ENCODE peak calls at places on chromosomes 13 and 19, in four cellular contexts. Q, E, A and D are unnamed samples.

GRCh38 chr13:114132419-114133121 is at the start of gene RASA3:
- DNase-seq in A (peak; percentile 63), E (peak; percentile 91), Q (peak; percentile 27), D (no peak)

GRCh38 chr13:75770164-75771145 is 134.3 kb downstream of the LMO7 start:
- DNase-seq in E (no peak), Q (no peak), A (no peak), D (no peak)

GRCh38 chr19:47726467-47726866 is 13.2 kb downstream of the EHD2 start:
- DNase-seq in A (no peak), Q (no peak), E (no peak), D (no peak)

GRCh38 chr19:45179063-45179847 is 671 bp downstream of the BLOC1S3 start:
- DNase-seq in A (no peak), Q (peak; percentile 66), E (peak; percentile 76), D (no peak)

GRCh38 chr19:48950830-48951519 is 3.7 kb upstream of the BAX start:
- DNase-seq in E (no peak), A (no peak), Q (no peak), D (no peak)

GRCh38 chr13:80469105-80469840 is 128.3 kb upstream of the SPRY2 start:
- DNase-seq in Q (no peak), A (no peak), E (no peak), D (no peak)

GRCh38 chr19:5585461-5586299 is 17.9 kb upstream of the TINCR start:
- DNase-seq in E (no peak), Q (no peak), A (no peak), D (no peak)

GRCh38 chr19:42284641-42285341 is 15.7 kb downstream of the CIC start:
- DNase-seq in A (no peak), E (no peak), Q (no peak), D (no peak)

GRCh38 chr19:45163156-45163555 is 2.4 kb upstream of the NKPD1 start:
- DNase-seq in A (no peak), E (no peak), Q (no peak), D (no peak)

GRCh38 chr13:33869005-33869404 is 51.1 kb downstream of the RFC3 start:
- DNase-seq in Q (no peak), E (no peak), A (no peak), D (no peak)

GRCh38 chr19:18167975-18168645 is 5.5 kb upstream of the IFI30 start:
- DNase-seq in A (no peak), E (no peak), Q (peak; percentile 56), D (no peak)

GRCh38 chr13:25406377-25406776 is 34.6 kb downstream of the ATP8A2 start:
- DNase-seq in Q (no peak), E (no peak), A (no peak), D (no peak)
- TF ChIP-seq CTCF in Q (no peak), E (no peak), A (no peak), D (no peak)

GRCh38 chr19:39499082-39499642 is 415 bp downstream of the DLL3 start:
- DNase-seq in E (no peak), A (no peak), Q (peak; percentile 47), D (no peak)

GRCh38 chr19:39498262-39499081 is at the start of gene DLL3:
- DNase-seq in A (no peak), E (no peak), Q (no peak), D (no peak)

GRCh38 chr19:39499932-39500331 is 1.2 kb downstream of the DLL3 start:
- DNase-seq in A (no peak), Q (no peak), E (no peak), D (no peak)

GRCh38 chr19:39496063-39496462 is 2.7 kb upstream of the DLL3 start:
- DNase-seq in A (no peak), E (no peak), Q (no peak), D (no peak)

DNA sequence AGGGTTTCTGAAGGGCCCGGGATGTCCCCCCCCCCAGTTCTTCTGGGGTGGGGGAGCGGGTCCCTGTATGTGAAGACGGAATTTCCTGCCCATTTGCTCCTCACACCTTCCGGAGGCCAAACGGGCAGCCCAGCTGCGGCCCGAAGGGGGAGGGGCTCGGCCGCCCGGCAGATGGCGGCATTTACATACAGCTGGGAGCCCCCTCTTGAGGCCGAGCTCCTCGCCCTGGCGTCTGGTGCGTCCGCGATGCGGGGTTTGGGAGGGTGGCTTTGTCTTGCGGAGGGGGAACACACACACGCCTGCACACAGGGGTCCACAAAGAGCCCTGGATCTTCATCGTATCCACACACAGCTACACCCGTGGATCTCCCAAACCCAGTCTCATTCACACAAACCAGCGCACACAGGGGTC is 891 bp upstream of the DLL3 start:
- DNase-seq in A (no peak), E (no peak), Q (peak; percentile 65), D (no peak)
- TF ChIP-seq CTCF in A (peak; percentile 45), E (peak; percentile 17), Q (peak; percentile 41), D (peak; percentile 28)

GRCh38 chr13:110417537-110417908 is 110.4 kb downstream of the COL4A2 start:
- DNase-seq in E (no peak), Q (no peak), A (no peak), D (no peak)

GRCh38 chr13:110416131-110416584 is 109.1 kb downstream of the COL4A2 start:
- DNase-seq in E (no peak), A (no peak), Q (no peak), D (no peak)

GRCh38 chr13:110414283-110414682 is 107.2 kb downstream of the COL4A2 start:
- DNase-seq in Q (no peak), E (no peak), A (no peak), D (no peak)

GRCh38 chr13:110413311-110414040 is 106.4 kb downstream of the COL4A2 start:
- DNase-seq in E (no peak), Q (no peak), A (no peak), D (no peak)

DNA sequence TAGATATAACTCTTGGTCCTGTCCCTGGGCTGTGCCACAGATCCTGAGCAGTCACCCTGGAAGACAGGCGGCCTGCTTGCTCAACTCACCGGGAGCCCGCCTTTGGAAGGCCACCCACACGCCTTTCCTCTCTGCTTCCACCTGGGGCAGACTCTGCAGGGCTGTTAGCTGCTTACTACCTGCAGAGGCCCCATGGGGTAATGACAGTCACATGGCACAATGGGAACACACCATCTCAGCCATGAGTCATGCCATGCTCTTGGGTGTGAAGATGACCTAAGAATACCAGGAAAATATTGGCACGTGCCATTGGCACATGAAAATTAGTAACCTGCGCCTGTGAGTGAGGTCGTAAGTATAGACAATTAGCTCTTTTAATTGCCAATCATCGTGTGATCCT is 108.6 kb downstream of the COL4A2 start:
- DNase-seq in Q (peak; percentile 7), E (no peak), A (no peak), D (no peak)
- TF ChIP-seq CTCF in Q (no peak), E (no peak), A (no peak), D (no peak)

DNA sequence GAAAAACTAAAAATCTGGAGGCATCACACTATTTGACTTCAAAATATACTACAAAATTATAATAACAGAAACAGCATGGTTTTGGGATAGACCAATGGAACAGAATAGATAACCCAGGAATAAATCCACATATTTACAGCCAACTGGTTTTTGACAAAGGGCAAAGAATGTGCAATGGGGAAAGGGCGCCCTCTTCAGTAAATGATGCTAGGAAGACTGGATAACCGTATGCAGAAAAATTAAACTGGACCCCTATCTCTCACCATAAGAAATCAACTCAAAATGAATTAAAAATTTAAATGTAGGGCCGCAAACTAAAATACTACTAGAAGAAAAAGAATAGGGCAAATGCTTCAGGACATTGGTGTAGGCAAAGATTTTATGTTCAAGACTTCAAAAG is 440.5 kb upstream of the SGCG start:
- DNase-seq in A (no peak), E (no peak), Q (no peak), D (no peak)
- TF ChIP-seq CTCF in A (no peak), E (no peak), Q (no peak), D (no peak)

GRCh38 chr13:94660695-94661324 is 51.5 kb downstream of the SOX21 start:
- DNase-seq in E (no peak), A (no peak), Q (no peak), D (no peak)
- TF ChIP-seq CTCF in E (no peak), A (peak; percentile 35), Q (no peak), D (peak; percentile 18)

DNA sequence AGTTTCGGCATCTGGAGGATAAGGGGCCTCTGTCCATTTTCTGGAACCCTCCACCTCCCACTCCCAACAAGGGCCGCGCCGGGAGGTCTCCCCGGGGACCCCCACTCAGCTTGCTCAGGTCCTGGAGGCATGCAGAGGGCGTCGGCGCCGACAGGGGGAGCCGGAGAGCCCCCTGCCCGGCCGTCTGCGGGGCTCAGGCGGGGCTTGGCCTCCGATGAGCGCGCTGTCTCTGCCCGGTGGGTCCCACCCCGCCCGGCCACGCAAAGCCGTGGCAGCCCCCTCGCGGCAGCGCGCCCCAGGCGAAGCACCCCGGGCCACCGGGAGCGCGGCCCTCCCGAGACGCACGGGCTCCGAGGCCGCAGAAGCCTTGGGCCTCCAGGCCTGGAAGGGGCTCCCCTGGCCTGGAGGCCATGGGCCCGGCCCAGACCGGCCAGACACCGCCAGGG is 149.7 kb upstream of the ZNF536 start:
- DNase-seq in A (no peak), Q (no peak), E (no peak), D (no peak)
- TF ChIP-seq CTCF in A (peak; percentile 58), Q (no peak), E (peak; percentile 59), D (peak; percentile 39)

GRCh38 chr13:79340490-79340889 is 65.6 kb downstream of the RBM26 start:
- DNase-seq in E (no peak), A (no peak), Q (no peak), D (no peak)
- TF ChIP-seq CTCF in E (no peak), A (no peak), Q (no peak), D (no peak)

GRCh38 chr13:39602614-39603366 is at the start of gene LHFPL6:
- DNase-seq in Q (peak; percentile 36), A (peak; percentile 47), E (peak; percentile 94), D (peak; percentile 38)

GRCh38 chr13:39599842-39600241 is 3.2 kb downstream of the LHFPL6 start:
- DNase-seq in A (no peak), E (no peak), Q (no peak), D (peak; percentile 26)

GRCh38 chr13:39602277-39602613 is 748 bp downstream of the LHFPL6 start:
- DNase-seq in Q (no peak), A (no peak), E (no peak), D (no peak)

GRCh38 chr13:39601636-39602035 is 1.4 kb downstream of the LHFPL6 start:
- DNase-seq in E (no peak), A (no peak), Q (no peak), D (no peak)

GRCh38 chr13:39600766-39601165 is 2.2 kb downstream of the LHFPL6 start:
- DNase-seq in A (no peak), E (peak; percentile 65), Q (no peak), D (no peak)
- TF ChIP-seq CTCF in A (peak; percentile 54), E (peak; percentile 44), Q (no peak), D (peak; percentile 29)

DNA sequence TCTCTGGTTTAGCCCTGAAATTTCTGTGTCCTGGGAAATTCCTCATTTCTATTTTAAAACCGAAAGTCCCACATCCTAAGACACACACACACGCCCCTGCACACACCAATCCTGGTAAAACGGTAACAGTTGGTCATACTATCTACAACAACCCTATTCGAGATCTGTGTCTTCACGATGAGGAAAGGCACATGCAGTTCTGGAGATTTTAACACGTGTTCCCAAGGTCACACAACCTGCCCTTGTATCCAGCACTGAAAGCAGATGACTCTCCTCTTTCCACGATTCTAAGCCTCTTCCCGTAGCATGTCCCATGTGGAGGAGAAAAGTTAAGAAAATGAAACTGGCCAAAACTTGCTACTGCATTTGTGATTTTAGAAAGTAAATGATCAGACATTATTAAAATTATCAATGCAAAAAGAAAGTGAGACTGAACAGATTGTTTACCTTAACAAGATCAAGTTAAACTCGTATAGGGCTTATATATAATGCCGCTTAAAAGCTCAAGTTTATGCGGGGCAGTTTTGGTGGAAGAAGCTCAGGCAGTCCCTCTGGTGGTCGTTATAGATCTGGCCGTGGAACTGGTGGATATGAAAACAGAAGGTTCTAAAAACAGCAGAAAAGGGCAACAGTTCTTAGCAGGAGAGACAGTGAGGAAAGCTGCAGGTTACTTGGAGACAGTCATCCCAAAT is 32.7 kb downstream of the VSTM1 start:
- DNase-seq in Q (peak; percentile 55), A (no peak), E (no peak), D (no peak)
- TF ChIP-seq CTCF in Q (peak; percentile 61), A (peak; percentile 61), E (no peak), D (peak; percentile 63)